ENCODE peak calls at places on chromosomes 3 and 15, in five cellular contexts. L is GM12878, O is IMR-90, T is HCT116, F is HepG2. J is an unnamed sample.

GRCh38 chr15:98647774-98648653 is at the start of gene IGF1R:
- DNase-seq in L (no peak), O (peak), T (peak), F (peak), J (peak)

GRCh38 chr15:40247406-40247971 is 8.6 kb downstream of the PAK6 start:
- DNase-seq in L (no peak), O (no peak), T (no peak), F (no peak), J (no peak)

GRCh38 chr3:17052348-17052747 is 167.6 kb downstream of the PLCL2 start:
- DNase-seq in L (no peak), O (no peak), T (no peak), F (no peak), J (no peak)

GRCh38 chr3:49415931-49416601 is 3.8 kb downstream of the TCTA start:
- DNase-seq in L (peak), O (no peak), T (no peak), F (no peak), J (no peak)

GRCh38 chr3:170689218-170689874 is 103.5 kb upstream of the SLC7A14 start:
- DNase-seq in L (no peak), O (peak), T (peak), F (no peak), J (peak)

GRCh38 chr3:66490984-66491383 is 9.8 kb downstream of the LRIG1 start:
- DNase-seq in L (no peak), O (peak), T (no peak), F (no peak), J (no peak)

GRCh38 chr3:139937674-139938279 is 2.8 kb downstream of the CLSTN2 start:
- DNase-seq in L (no peak), O (peak), T (peak), F (no peak), J (no peak)

GRCh38 chr3:12149029-12149428 is 9.7 kb downstream of the TIMP4 start:
- DNase-seq in L (no peak), O (no peak), T (no peak), F (no peak), J (no peak)

GRCh38 chr15:38867556-38867955 is 302.9 kb upstream of the RASGRP1 start:
- DNase-seq in L (no peak), O (no peak), T (no peak), F (no peak), J (no peak)

GRCh38 chr3:64209866-64210609 is 15.2 kb downstream of the PRICKLE2 start:
- DNase-seq in L (no peak), O (no peak), T (no peak), F (no peak), J (no peak)

GRCh38 chr15:80549712-80550111 is 145.4 kb upstream of the ABHD17C start:
- DNase-seq in L (no peak), O (no peak), T (no peak), F (no peak), J (no peak)

GRCh38 chr3:78911394-78911793 is 856.4 kb downstream of the ROBO1 start:
- DNase-seq in L (no peak), O (no peak), T (no peak), F (no peak), J (no peak)

GRCh38 chr3:55461896-55462295 is 25.2 kb downstream of the WNT5A start:
- DNase-seq in L (no peak), O (peak), T (no peak), F (no peak), J (no peak)

GRCh38 chr15:34065261-34065660 is 26.3 kb upstream of the AVEN start:
- DNase-seq in L (no peak), O (no peak), T (no peak), F (no peak), J (no peak)

GRCh38 chr15:58235961-58236360 is 97.8 kb downstream of the AQP9 start:
- DNase-seq in L (no peak), O (peak), T (no peak), F (no peak), J (no peak)

GRCh38 chr15:85859671-85860070 is 64.9 kb upstream of the KLHL25 start:
- DNase-seq in L (no peak), O (no peak), T (no peak), F (no peak), J (no peak)

GRCh38 chr15:85858586-85859375 is 64.1 kb upstream of the KLHL25 start:
- DNase-seq in L (no peak), O (peak), T (peak), F (peak), J (peak)

GRCh38 chr15:85852969-85853368 is 58.2 kb upstream of the KLHL25 start:
- DNase-seq in L (no peak), O (no peak), T (no peak), F (no peak), J (no peak)

GRCh38 chr15:85849946-85850345 is 55.2 kb upstream of the KLHL25 start:
- DNase-seq in L (no peak), O (no peak), T (no peak), F (no peak), J (no peak)

GRCh38 chr15:85854345-85855097 is 59.8 kb upstream of the KLHL25 start:
- DNase-seq in L (no peak), O (peak), T (peak), F (peak), J (peak)
- H2AFZ ChIP-seq in L (no peak), O (peak), T (peak), F (no peak), J (peak)

GRCh38 chr3:106824856-106825255 is 552.4 kb upstream of the CCDC54 start:
- DNase-seq in L (no peak), O (peak), T (peak), F (peak), J (no peak)
- TF ChIP-seq RAD21 in L (peak), O (peak), T (peak), F (no peak), J (peak)

DNA sequence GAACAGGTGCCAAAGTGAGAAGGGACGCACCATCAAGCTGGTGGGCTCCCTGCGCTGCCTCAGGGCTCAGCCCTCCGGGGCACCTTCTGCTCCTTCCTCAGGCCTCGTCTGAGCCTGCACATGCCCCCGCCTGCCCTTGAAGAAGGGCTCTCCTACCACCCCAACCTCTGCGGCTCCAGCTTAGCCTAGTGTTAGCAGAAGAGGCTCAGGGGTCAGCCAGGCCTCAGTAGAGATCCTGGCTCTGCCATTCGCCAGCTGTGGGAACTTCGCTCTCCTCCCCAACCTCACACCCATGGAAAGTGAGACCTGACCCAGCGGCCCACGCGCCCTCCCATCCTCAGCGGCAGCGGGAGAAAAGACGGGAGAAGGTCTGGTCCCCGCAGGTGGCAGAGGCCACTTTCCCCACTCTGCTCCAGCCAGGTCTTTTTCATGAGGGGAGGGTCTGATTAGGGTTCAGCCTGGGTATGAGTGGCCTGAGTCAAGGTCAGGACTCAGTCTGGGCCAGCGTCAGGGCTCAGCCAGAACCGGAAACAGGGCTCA is 8.2 kb downstream of the GRIP2 start:
- DNase-seq in L (no peak), O (no peak), T (no peak), F (no peak), J (no peak)
- H2AFZ ChIP-seq in L (no peak), O (no peak), T (peak), F (no peak), J (no peak)

DNA sequence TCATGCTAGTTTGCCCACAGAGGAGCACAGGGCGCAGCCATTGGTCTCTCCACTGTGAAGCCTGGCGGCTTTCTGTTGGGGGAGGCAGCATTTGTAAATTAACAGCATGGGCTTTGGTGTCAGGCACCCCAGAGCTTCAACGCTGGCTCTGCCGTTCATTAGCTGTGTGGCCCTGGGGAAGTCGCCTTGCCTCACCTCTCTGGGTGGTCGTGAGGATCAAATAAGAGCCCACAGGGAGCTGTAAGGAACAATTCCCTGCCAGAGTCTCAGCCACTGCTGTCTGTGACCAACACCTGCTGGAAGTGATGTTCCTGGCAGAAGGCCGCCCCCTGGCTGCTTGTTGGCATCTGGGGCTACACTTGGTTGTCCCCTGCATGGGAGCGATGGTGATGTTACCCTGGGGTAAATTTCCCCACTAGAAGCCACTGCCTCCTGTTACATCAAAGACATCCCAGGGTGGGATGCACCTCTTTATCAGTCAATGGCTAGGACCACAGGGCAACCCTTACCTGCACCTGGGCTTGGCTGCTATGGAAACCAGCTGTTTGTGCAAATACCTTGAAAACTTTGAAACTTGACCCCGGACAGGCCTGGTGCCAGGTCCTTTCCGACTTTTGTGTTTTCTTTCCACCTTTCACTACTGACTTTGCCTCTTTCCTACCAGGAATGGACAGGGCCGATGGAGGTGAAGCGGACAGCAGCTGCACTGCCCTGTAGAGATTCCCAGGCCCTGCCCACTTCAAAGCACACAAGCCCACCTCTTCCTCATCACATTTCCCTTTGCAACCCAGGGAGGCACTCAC is 36.9 kb downstream of the DNASE1L3 start:
- DNase-seq in L (no peak), O (no peak), T (no peak), F (peak), J (peak)
- TF ChIP-seq RAD21 in L (peak), O (no peak), T (peak), F (no peak), J (peak)

GRCh38 chr15:68360716-68361115 is 71.2 kb downstream of the ITGA11 start:
- DNase-seq in L (no peak), O (no peak), T (no peak), F (no peak), J (no peak)
- H2AFZ ChIP-seq in L (no peak), O (no peak), T (no peak), F (no peak), J (peak)

GRCh38 chr3:144175644-144176425 is 204.2 kb downstream of the DIPK2A start:
- DNase-seq in L (no peak), O (no peak), T (no peak), F (no peak), J (no peak)
- TF ChIP-seq RAD21 in L (no peak), O (no peak), T (no peak), F (no peak), J (no peak)

DNA sequence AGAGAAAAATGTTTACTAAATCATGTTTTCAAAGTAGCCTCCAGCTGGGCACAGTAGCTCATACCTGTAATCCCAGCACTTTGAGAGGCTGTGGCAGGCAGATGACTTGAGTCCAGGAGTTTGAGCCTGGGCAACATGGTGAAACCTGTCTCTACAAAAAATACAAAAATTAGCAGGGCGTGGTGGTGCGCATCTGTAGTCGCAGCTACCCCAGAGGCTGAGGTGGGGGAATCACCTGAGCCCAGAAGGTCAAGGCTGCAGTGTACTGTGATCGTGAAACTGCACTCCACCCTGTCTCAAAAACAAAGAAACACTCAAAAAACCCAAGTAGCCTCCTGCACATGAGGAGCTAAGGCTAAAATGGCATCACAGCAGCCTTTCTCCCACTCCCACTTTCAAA is 1.6 kb upstream of the PPIB start:
- DNase-seq in L (no peak), O (no peak), T (no peak), F (no peak), J (no peak)
- H2AFZ ChIP-seq in L (peak), O (no peak), T (no peak), F (peak), J (no peak)

GRCh38 chr15:62253294-62253693 is 88.2 kb upstream of the C2CD4B start:
- DNase-seq in L (no peak), O (no peak), T (no peak), F (no peak), J (no peak)
- TF ChIP-seq RAD21 in L (no peak), O (no peak), T (no peak), F (no peak), J (peak)

J was measured in H1.